ENCODE peak calls at places on chromosomes 4 and X, in eight cellular contexts. J is frontal cortex; V is activated T-cell treated with anti-CD3 and anti-CD28 coated beads, Interleukin-2, amount 50 U/mL, for 1 hour; W is fibroblast of the conjunctiva; K is GOT3; P is GM20000; F is 8988T; C is naive thymus-derived CD8-positive, alpha-beta T cell. T is an unnamed sample.
A peak's percentile ranks its signal among the peaks of the same experiment; 100 is the strongest.

GRCh38 chrX:148466292-148466691 is 34.1 kb upstream of the AFF2 start:
- DNase-seq in J (no peak), V (no peak), W (no peak), K (no peak), P (no peak), F (no peak), C (no peak), T (no peak)

GRCh38 chr4:118032691-118033090 is 1.6 kb upstream of the NDST3 start:
- DNase-seq in J (peak; percentile 7), V (no peak), W (no peak), K (no peak), P (no peak), F (no peak), C (no peak), T (peak; percentile 4)

GRCh38 chr4:28093071-28093470 is 1232.4 kb downstream of the STIM2 start:
- DNase-seq in J (no peak), V (no peak), W (no peak), K (no peak), P (no peak), F (no peak), C (no peak), T (no peak)

GRCh38 chrX:82218361-82218760 is 1016.5 kb downstream of the SH3BGRL start:
- DNase-seq in J (no peak), V (no peak), W (peak; percentile 1), K (no peak), P (peak; percentile 3), F (no peak), C (no peak), T (no peak)

GRCh38 chrX:110280954-110281353 is 36.9 kb downstream of the AMMECR1 start:
- DNase-seq in J (no peak), V (no peak), W (peak; percentile 52), K (no peak), P (no peak), F (no peak), C (no peak), T (no peak)

GRCh38 chrX:104621781-104622180 is 55.8 kb downstream of the IL1RAPL2 start:
- DNase-seq in J (no peak), V (no peak), W (no peak), K (no peak), P (no peak), F (no peak), C (no peak), T (no peak)

GRCh38 chr4:121304843-121305348 is 75.9 kb downstream of the QRFPR start:
- DNase-seq in J (no peak), V (no peak), W (no peak), K (no peak), P (no peak), F (no peak), C (no peak), T (no peak)

GRCh38 chr4:42594880-42595279 is 62.0 kb downstream of the ATP8A1 start:
- DNase-seq in J (no peak), V (no peak), W (no peak), K (no peak), P (no peak), F (no peak), C (no peak), T (no peak)

GRCh38 chr4:93203708-93204107 is 624.8 kb upstream of the ATOH1 start:
- DNase-seq in J (no peak), V (no peak), W (no peak), K (no peak), P (no peak), F (no peak), C (no peak), T (no peak)

GRCh38 chr4:87975466-87975865 is at the start of gene SPP1:
- DNase-seq in J (no peak), V (no peak), W (no peak), K (no peak), P (peak; percentile 9), F (no peak), C (no peak), T (no peak)

GRCh38 chr4:1855334-1856070 is 454 bp downstream of the LETM1 start:
- DNase-seq in J (no peak), V (peak; percentile 46), W (no peak), K (no peak), P (peak; percentile 49), F (no peak), C (no peak), T (no peak)

GRCh38 chrX:28391528-28391927 is 195.7 kb upstream of the IL1RAPL1 start:
- DNase-seq in J (no peak), V (no peak), W (no peak), K (no peak), P (no peak), F (no peak), C (no peak), T (no peak)

GRCh38 chrX:37785569-37785968 is 5.7 kb downstream of the CYBB start:
- DNase-seq in J (no peak), V (no peak), W (no peak), K (no peak), P (no peak), F (no peak), C (no peak), T (no peak)

GRCh38 chr4:180909279-180909678 is 1333.9 kb upstream of the TENM3 start:
- DNase-seq in J (no peak), V (no peak), W (no peak), K (no peak), P (no peak), F (no peak), C (no peak), T (no peak)

GRCh38 chr4:38318737-38319455 is 345.1 kb upstream of the KLF3 start:
- DNase-seq in J (peak; percentile 82), V (peak; percentile 67), W (peak; percentile 97), K (peak; percentile 63), P (peak; percentile 90), F (peak; percentile 85), C (peak; percentile 32), T (no peak)

GRCh38 chrX:480861-481417 is 94.2 kb upstream of the PPP2R3B start:
- DNase-seq in J (no peak), V (no peak), W (no peak), K (no peak), P (no peak), F (no peak), C (no peak), T (no peak)

GRCh38 chr4:680565-680930 is 6.2 kb downstream of the MYL5 start:
- DNase-seq in J (no peak), V (no peak), W (no peak), K (no peak), P (peak; percentile 77), F (no peak), C (no peak), T (no peak)

GRCh38 chr4:882646-883045 is 49.5 kb downstream of the GAK start:
- DNase-seq in J (no peak), V (no peak), W (no peak), K (no peak), P (no peak), F (no peak), C (no peak), T (no peak)

GRCh38 chr4:168586926-168587325 is 90.1 kb downstream of the PALLD start:
- DNase-seq in J (no peak), V (no peak), W (no peak), K (no peak), P (no peak), F (no peak), C (no peak), T (no peak)

GRCh38 chrX:3527811-3528210 is 181.4 kb upstream of the MXRA5 start:
- DNase-seq in J (no peak), V (no peak), W (no peak), K (no peak), P (no peak), F (no peak), C (no peak), T (no peak)

GRCh38 chr4:115938764-115939443 is 825.5 kb upstream of the NDST4 start:
- DNase-seq in J (no peak), V (no peak), W (no peak), K (no peak), P (no peak), F (no peak), C (no peak), T (no peak)

GRCh38 chrX:30830544-30830943 is 58.5 kb downstream of the TAB3 start:
- DNase-seq in J (no peak), V (no peak), W (no peak), K (no peak), P (no peak), F (no peak), C (no peak), T (no peak)

GRCh38 chr4:130044788-130045531 is 949.0 kb downstream of the C4orf33 start:
- DNase-seq in J (no peak), V (no peak), W (no peak), K (no peak), P (no peak), F (no peak), C (no peak), T (no peak)

GRCh38 chrX:43969504-43970501 is 3.4 kb downstream of the NDP start:
- DNase-seq in J (no peak), V (no peak), W (no peak), K (no peak), P (no peak), F (no peak), C (no peak), T (peak; percentile 33)

GRCh38 chr4:185592845-185593488 is 57.7 kb upstream of the PDLIM3 start:
- DNase-seq in J (no peak), V (no peak), W (no peak), K (no peak), P (no peak), F (no peak), C (no peak), T (no peak)

GRCh38 chrX:130878350-130879341 is 24.4 kb downstream of the ENOX2 start:
- DNase-seq in J (no peak), V (no peak), W (peak; percentile 78), K (no peak), P (no peak), F (no peak), C (no peak), T (no peak)

GRCh38 chr4:87046111-87046510 is 111.3 kb downstream of the AFF1 start:
- DNase-seq in J (no peak), V (no peak), W (no peak), K (no peak), P (no peak), F (no peak), C (no peak), T (no peak)

T was measured in C1 segment of cervical spinal cord.